ENCODE peak calls at places on chromosomes 4 and X, in five cellular contexts. One of them, this sample, is unnamed. For H3K9me3, the result is how much of the 10 kb centered on the place peaks cover.

GRCh38 chr4:159269143-159269542 is 166.3 kb downstream of the RAPGEF2 start:
- DNase-seq in tibial nerve: no peak
- DNase-seq in right cardiac atrium: no peak
- DNase-seq in hepatocyte: no peak
- DNase-seq in adipocyte: no peak
- DNase-seq in this sample: no peak

GRCh38 chrX:101550825-101551767 is 749 bp downstream of the ARMCX1 start:
- DNase-seq in tibial nerve: peak
- DNase-seq in right cardiac atrium: peak
- DNase-seq in hepatocyte: peak
- DNase-seq in adipocyte: peak
- DNase-seq in this sample: no peak

GRCh38 chrX:133677123-133678063 is 262.1 kb upstream of the GPC4 start:
- DNase-seq in tibial nerve: no peak
- DNase-seq in right cardiac atrium: no peak
- DNase-seq in hepatocyte: no peak
- DNase-seq in adipocyte: no peak
- DNase-seq in this sample: no peak

GRCh38 chrX:68433155-68433980 is at the start of gene OPHN1:
- DNase-seq in tibial nerve: peak
- DNase-seq in right cardiac atrium: peak
- DNase-seq in hepatocyte: peak
- DNase-seq in adipocyte: peak
- DNase-seq in this sample: no peak

GRCh38 chrX:95860127-95860526 is 824.5 kb upstream of the DIAPH2 start:
- DNase-seq in tibial nerve: no peak
- DNase-seq in right cardiac atrium: no peak
- DNase-seq in hepatocyte: no peak
- DNase-seq in adipocyte: no peak
- DNase-seq in this sample: no peak

GRCh38 chr4:70901984-70902576 is at the start of gene MOB1B:
- DNase-seq in tibial nerve: peak
- DNase-seq in right cardiac atrium: peak
- DNase-seq in hepatocyte: peak
- DNase-seq in adipocyte: peak
- DNase-seq in this sample: peak

GRCh38 chrX:49960061-49960460 is 37.7 kb downstream of the CLCN5 start:
- DNase-seq in tibial nerve: no peak
- DNase-seq in right cardiac atrium: no peak
- DNase-seq in hepatocyte: no peak
- DNase-seq in adipocyte: no peak
- DNase-seq in this sample: no peak

GRCh38 chrX:101407748-101408529 is at the start of the genes GLA and HNRNPH2:
- DNase-seq in tibial nerve: peak
- DNase-seq in right cardiac atrium: peak
- DNase-seq in hepatocyte: peak
- DNase-seq in adipocyte: peak
- DNase-seq in this sample: peak

GRCh38 chrX:108139303-108139702 is 47.7 kb downstream of the ATG4A start:
- DNase-seq in tibial nerve: no peak
- DNase-seq in right cardiac atrium: no peak
- DNase-seq in hepatocyte: no peak
- DNase-seq in adipocyte: peak
- DNase-seq in this sample: no peak

GRCh38 chr4:41977709-41978108 is 3.8 kb upstream of the DCAF4L1 start:
- DNase-seq in tibial nerve: no peak
- DNase-seq in right cardiac atrium: no peak
- DNase-seq in hepatocyte: no peak
- DNase-seq in adipocyte: no peak
- DNase-seq in this sample: no peak

GRCh38 chrX:51641421-51642021 is 22.8 kb upstream of the CENPVL3 start:
- DNase-seq in tibial nerve: peak
- DNase-seq in right cardiac atrium: no peak
- DNase-seq in hepatocyte: peak
- DNase-seq in adipocyte: peak
- DNase-seq in this sample: no peak

GRCh38 chr4:82043081-82043808 is 330.5 kb downstream of the HNRNPD start:
- DNase-seq in tibial nerve: no peak
- DNase-seq in right cardiac atrium: peak
- DNase-seq in hepatocyte: peak
- DNase-seq in adipocyte: no peak
- DNase-seq in this sample: no peak

GRCh38 chr4:105520819-105521790 is 31.3 kb upstream of the ARHGEF38 start:
- DNase-seq in tibial nerve: peak
- DNase-seq in right cardiac atrium: no peak
- DNase-seq in hepatocyte: peak
- DNase-seq in adipocyte: peak
- DNase-seq in this sample: peak

GRCh38 chr4:52963976-52964375 is 101.9 kb downstream of the RASL11B start:
- DNase-seq in tibial nerve: no peak
- DNase-seq in right cardiac atrium: no peak
- DNase-seq in hepatocyte: no peak
- DNase-seq in adipocyte: no peak
- DNase-seq in this sample: no peak

GRCh38 chrX:2894885-2895292 is 34.2 kb downstream of the ARSD start:
- DNase-seq in tibial nerve: no peak
- DNase-seq in right cardiac atrium: no peak
- DNase-seq in hepatocyte: peak
- DNase-seq in adipocyte: peak
- DNase-seq in this sample: no peak

GRCh38 chr4:61540944-61541343 is 340.8 kb downstream of the ADGRL3 start:
- DNase-seq in tibial nerve: no peak
- DNase-seq in right cardiac atrium: no peak
- DNase-seq in hepatocyte: peak
- DNase-seq in adipocyte: no peak
- DNase-seq in this sample: no peak

GRCh38 chr4:100516225-100516624 is 1.6 kb downstream of the EMCN start:
- DNase-seq in tibial nerve: no peak
- DNase-seq in right cardiac atrium: no peak
- DNase-seq in hepatocyte: no peak
- DNase-seq in adipocyte: no peak
- DNase-seq in this sample: no peak

GRCh38 chr4:57442834-57443291 is 332.7 kb upstream of the IGFBP7 start:
- DNase-seq in tibial nerve: peak
- DNase-seq in right cardiac atrium: no peak
- DNase-seq in hepatocyte: peak
- DNase-seq in adipocyte: peak
- DNase-seq in this sample: no peak

GRCh38 chrX:102339312-102340298 is 92.6 kb downstream of the NXF2 start:
- DNase-seq in tibial nerve: no peak
- DNase-seq in right cardiac atrium: peak
- DNase-seq in hepatocyte: no peak
- DNase-seq in adipocyte: no peak
- DNase-seq in this sample: no peak

GRCh38 chr4:7287274-7287917 is 95.1 kb downstream of the SORCS2 start:
- DNase-seq in tibial nerve: no peak
- DNase-seq in right cardiac atrium: no peak
- DNase-seq in hepatocyte: no peak
- DNase-seq in adipocyte: no peak
- DNase-seq in this sample: no peak

GRCh38 chr4:8792491-8792890 is 79.1 kb downstream of the HMX1 start:
- DNase-seq in tibial nerve: no peak
- DNase-seq in right cardiac atrium: no peak
- DNase-seq in hepatocyte: no peak
- DNase-seq in adipocyte: no peak
- DNase-seq in this sample: no peak

GRCh38 chrX:69124108-69124507 is 41.1 kb downstream of the PJA1 start:
- DNase-seq in tibial nerve: no peak
- DNase-seq in right cardiac atrium: no peak
- DNase-seq in hepatocyte: no peak
- DNase-seq in adipocyte: peak
- DNase-seq in this sample: no peak

GRCh38 chr4:83962492-83962891 is 426.6 kb downstream of the GPAT3 start:
- DNase-seq in tibial nerve: no peak
- DNase-seq in right cardiac atrium: no peak
- DNase-seq in hepatocyte: no peak
- DNase-seq in adipocyte: no peak
- DNase-seq in this sample: no peak

DNA sequence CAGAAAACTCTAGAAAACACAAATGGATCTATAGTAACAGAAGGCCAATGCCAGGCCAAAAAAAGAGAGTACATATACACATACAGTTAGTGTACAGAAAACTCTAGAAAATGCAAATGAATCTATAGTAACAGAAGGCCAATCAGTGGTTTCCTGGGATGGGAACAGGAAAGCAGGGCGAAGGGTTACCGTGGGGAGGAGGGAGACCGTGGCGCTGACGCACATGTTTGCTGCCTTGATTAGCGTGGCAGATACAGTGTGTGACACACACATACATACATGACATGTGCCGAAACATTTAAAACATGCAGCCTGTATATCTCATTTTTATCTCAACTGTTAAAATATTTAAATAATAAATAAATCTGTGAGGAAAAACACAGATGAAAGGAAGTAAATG is 14.7 kb downstream of the GAK start:
- DNase-seq in tibial nerve: no peak
- DNase-seq in right cardiac atrium: no peak
- DNase-seq in hepatocyte: no peak
- DNase-seq in adipocyte: no peak
- DNase-seq in this sample: no peak
- H3K9me3 ChIP-seq in tibial nerve: under half
- H3K9me3 ChIP-seq in right cardiac atrium: under half
- H3K9me3 ChIP-seq in hepatocyte: under half
- H3K9me3 ChIP-seq in adipocyte: under half
- H3K9me3 ChIP-seq in this sample: under half

DNA sequence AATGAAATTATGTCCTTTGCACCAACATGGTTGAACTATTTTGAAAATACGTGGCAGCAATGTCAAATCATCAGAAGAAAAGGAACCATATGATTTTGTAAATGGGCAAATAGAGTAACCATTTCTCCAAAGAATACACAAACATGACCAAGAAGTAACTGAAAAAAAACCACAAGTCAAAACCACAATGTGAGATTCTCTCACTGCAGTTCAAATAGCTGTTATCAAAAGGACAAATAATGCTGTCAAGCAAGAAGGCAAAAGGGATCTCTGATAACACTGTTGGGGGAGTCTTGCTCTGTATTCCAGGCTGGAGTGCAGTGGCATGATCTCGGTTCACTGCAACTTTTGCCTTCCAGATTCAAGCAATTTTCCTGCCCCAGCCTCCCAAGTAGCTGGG is 280.8 kb upstream of the ZCCHC13 start:
- DNase-seq in tibial nerve: no peak
- DNase-seq in right cardiac atrium: no peak
- DNase-seq in hepatocyte: no peak
- DNase-seq in adipocyte: no peak
- DNase-seq in this sample: no peak
- H3K9me3 ChIP-seq in tibial nerve: under half
- H3K9me3 ChIP-seq in right cardiac atrium: under half
- H3K9me3 ChIP-seq in hepatocyte: under half
- H3K9me3 ChIP-seq in adipocyte: under half
- H3K9me3 ChIP-seq in this sample: under half

GRCh38 chr4:150123073-150123472 is 44.8 kb downstream of the DCLK2 start:
- DNase-seq in tibial nerve: no peak
- DNase-seq in right cardiac atrium: no peak
- DNase-seq in hepatocyte: no peak
- DNase-seq in adipocyte: no peak
- DNase-seq in this sample: no peak

GRCh38 chr4:150117094-150117493 is 38.8 kb downstream of the DCLK2 start:
- DNase-seq in tibial nerve: no peak
- DNase-seq in right cardiac atrium: peak
- DNase-seq in hepatocyte: no peak
- DNase-seq in adipocyte: no peak
- DNase-seq in this sample: no peak

GRCh38 chr4:150117629-150118028 is 39.4 kb downstream of the DCLK2 start:
- DNase-seq in tibial nerve: no peak
- DNase-seq in right cardiac atrium: no peak
- DNase-seq in hepatocyte: no peak
- DNase-seq in adipocyte: no peak
- DNase-seq in this sample: no peak

GRCh38 chr4:150116506-150116905 is 38.3 kb downstream of the DCLK2 start:
- DNase-seq in tibial nerve: no peak
- DNase-seq in right cardiac atrium: no peak
- DNase-seq in hepatocyte: no peak
- DNase-seq in adipocyte: no peak
- DNase-seq in this sample: no peak

GRCh38 chr4:150119492-150119891 is 41.2 kb downstream of the DCLK2 start:
- DNase-seq in tibial nerve: no peak
- DNase-seq in right cardiac atrium: no peak
- DNase-seq in hepatocyte: peak
- DNase-seq in adipocyte: peak
- DNase-seq in this sample: no peak
- H3K9me3 ChIP-seq in tibial nerve: under half
- H3K9me3 ChIP-seq in right cardiac atrium: under half
- H3K9me3 ChIP-seq in hepatocyte: under half
- H3K9me3 ChIP-seq in adipocyte: under half
- H3K9me3 ChIP-seq in this sample: under half

DNA sequence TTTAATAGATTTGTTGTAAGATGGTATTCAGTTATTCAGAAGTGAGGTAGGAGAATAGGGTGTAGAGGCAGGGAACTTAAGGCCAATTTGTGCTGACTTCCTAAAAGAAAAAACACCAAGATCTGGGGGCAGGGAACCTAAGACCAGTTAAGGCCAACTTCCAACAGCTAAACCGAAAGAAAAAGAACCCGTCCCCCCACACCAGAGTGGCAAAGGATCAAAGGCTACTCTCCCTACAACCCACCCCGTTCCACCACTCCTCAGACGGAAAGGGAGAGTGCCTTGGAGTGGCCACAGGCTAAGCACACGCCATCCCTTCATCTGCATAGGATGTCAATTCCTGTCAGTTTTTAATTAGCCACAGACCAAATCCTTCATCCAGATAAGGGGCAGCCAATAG is 3.7 kb upstream of the ZNF718 start:
- DNase-seq in tibial nerve: no peak
- DNase-seq in right cardiac atrium: no peak
- DNase-seq in hepatocyte: peak
- DNase-seq in adipocyte: no peak
- DNase-seq in this sample: no peak
- H3K9me3 ChIP-seq in tibial nerve: under half
- H3K9me3 ChIP-seq in right cardiac atrium: under half
- H3K9me3 ChIP-seq in hepatocyte: under half
- H3K9me3 ChIP-seq in adipocyte: under half
- H3K9me3 ChIP-seq in this sample: under half

GRCh38 chr4:40619600-40619999 is 10.1 kb downstream of the RBM47 start:
- DNase-seq in tibial nerve: no peak
- DNase-seq in right cardiac atrium: no peak
- DNase-seq in hepatocyte: no peak
- DNase-seq in adipocyte: no peak
- DNase-seq in this sample: no peak
- H3K9me3 ChIP-seq in tibial nerve: under half
- H3K9me3 ChIP-seq in right cardiac atrium: under half
- H3K9me3 ChIP-seq in hepatocyte: under half
- H3K9me3 ChIP-seq in adipocyte: under half
- H3K9me3 ChIP-seq in this sample: under half